ENCODE peak calls at places on chromosomes 1 and 21, in four cellular contexts. G is HEK293T; D is HS-5; R is stimulated activated CD8-positive, alpha-beta memory T cell treated with anti-CD3 and anti-CD28 coated beads, Interleukin-12 subunit alpha, Interleukin-12 subunit beta, amount 100 ng/mL, for 1 hour. Y is an unnamed sample.

GRCh38 chr1:85195703-85196102 is 5.1 kb downstream of the SYDE2 start:
- DNase-seq in D (no peak), R (no peak), G (no peak), Y (no peak)

GRCh38 chr1:98870959-98871903 is 133.4 kb downstream of the PLPPR5 start:
- DNase-seq in D (no peak), R (peak; percentile 25), G (no peak), Y (peak; percentile 1)

GRCh38 chr1:182720465-182720864 is 36.1 kb upstream of the RGS8 start:
- DNase-seq in G (no peak), D (no peak), R (no peak), Y (peak; percentile 23)

GRCh38 chr1:22375601-22376000 is 76.0 kb upstream of the ZBTB40 start:
- DNase-seq in G (no peak), D (no peak), R (no peak), Y (no peak)

GRCh38 chr1:19688041-19688842 is 23.6 kb downstream of the HTR6 start:
- DNase-seq in D (no peak), G (no peak), R (peak; percentile 12), Y (no peak)

GRCh38 chr21:29189358-29189757 is 58.9 kb downstream of the MAP3K7CL start:
- DNase-seq in G (no peak), R (no peak), D (no peak), Y (no peak)

GRCh38 chr1:234841710-234842231 is 231.8 kb upstream of the IRF2BP2 start:
- DNase-seq in D (no peak), G (no peak), R (no peak), Y (no peak)

GRCh38 chr1:186783193-186783592 is 45.6 kb upstream of the PLA2G4A start:
- DNase-seq in D (no peak), R (no peak), G (no peak), Y (peak; percentile 31)

GRCh38 chr1:221076467-221076866 is 197.2 kb downstream of the HLX start:
- DNase-seq in R (no peak), D (no peak), G (no peak), Y (no peak)

GRCh38 chr1:23100074-23100748 is 68.4 kb downstream of the LUZP1 start:
- DNase-seq in G (no peak), D (peak; percentile 91), R (no peak), Y (peak; percentile 96)

Y was measured in brain microvascular endothelial cell.